ENCODE peak calls at places on chromosomes 11 and 22, in ten cellular contexts. F, K, E, P, X, O, J, N, V and U are unnamed samples.
A peak's percentile ranks its signal among the peaks of the same experiment; 100 is the strongest.

GRCh38 chr11:33773399-33774355 is 643 bp downstream of the FBXO3 start:
- DNase-seq in F (no peak), K (peak; percentile 12), E (no peak), P (peak; percentile 87), X (peak; percentile 23), O (peak; percentile 29), J (peak; percentile 85), N (peak; percentile 9), V (peak; percentile 47), U (no peak)

GRCh38 chr22:42937164-42937854 is 77.6 kb downstream of the PACSIN2 start:
- DNase-seq in F (peak; percentile 66), K (peak; percentile 73), E (no peak), P (peak; percentile 94), X (no peak), O (peak; percentile 63), J (no peak), N (peak; percentile 79), V (peak; percentile 85), U (no peak)

GRCh38 chr11:86440843-86441242 is 66.2 kb downstream of the CCDC81 start:
- DNase-seq in F (no peak), K (no peak), E (no peak), P (peak; percentile 78), X (no peak), O (no peak), J (no peak), N (no peak), V (no peak), U (no peak)

GRCh38 chr11:35307221-35307621 is 112.1 kb downstream of the SLC1A2 start:
- DNase-seq in F (no peak), K (no peak), E (no peak), P (no peak), X (no peak), O (no peak), J (no peak), N (no peak), V (no peak), U (no peak)

GRCh38 chr11:57248780-57249383 is 11.8 kb upstream of the APLNR start:
- DNase-seq in F (peak; percentile 81), K (peak; percentile 77), E (peak; percentile 24), P (peak; percentile 93), X (peak; percentile 49), O (peak; percentile 77), J (no peak), N (peak; percentile 85), V (peak; percentile 51), U (peak; percentile 34)

GRCh38 chr11:116173946-116174911 is 598.6 kb downstream of the BUD13 start:
- DNase-seq in F (no peak), K (no peak), E (no peak), P (no peak), X (no peak), O (no peak), J (peak; percentile 49), N (no peak), V (no peak), U (no peak)

GRCh38 chr22:26672060-26672471 is 14.7 kb downstream of the MIAT start:
- DNase-seq in F (no peak), K (no peak), E (no peak), P (no peak), X (no peak), O (peak; percentile 21), J (no peak), N (no peak), V (no peak), U (no peak)

GRCh38 chr22:42649261-42650056 is at the start of gene CYB5R3:
- DNase-seq in F (peak; percentile 90), K (peak; percentile 75), E (peak; percentile 78), P (peak; percentile 100), X (peak; percentile 76), O (peak; percentile 85), J (peak; percentile 94), N (peak; percentile 93), V (peak; percentile 88), U (peak; percentile 46)

GRCh38 chr11:133815636-133816035 is 29.7 kb downstream of the SPATA19 start:
- DNase-seq in F (no peak), K (no peak), E (no peak), P (no peak), X (no peak), O (no peak), J (no peak), N (no peak), V (no peak), U (no peak)

GRCh38 chr11:124069429-124070401 is 28.6 kb upstream of the OR10G7 start:
- DNase-seq in F (peak; percentile 74), K (peak; percentile 53), E (no peak), P (no peak), X (no peak), O (peak; percentile 62), J (no peak), N (peak; percentile 80), V (peak; percentile 66), U (no peak)

GRCh38 chr11:97574976-97575665 is 1185.3 kb downstream of the JRKL start:
- DNase-seq in F (no peak), K (no peak), E (no peak), P (no peak), X (no peak), O (no peak), J (no peak), N (no peak), V (no peak), U (no peak)

GRCh38 chr22:28029201-28029948 is 110.3 kb upstream of the PITPNB start:
- DNase-seq in F (peak; percentile 85), K (peak; percentile 82), E (peak; percentile 78), P (peak; percentile 92), X (no peak), O (peak; percentile 36), J (peak; percentile 67), N (no peak), V (peak; percentile 61), U (no peak)

DNA sequence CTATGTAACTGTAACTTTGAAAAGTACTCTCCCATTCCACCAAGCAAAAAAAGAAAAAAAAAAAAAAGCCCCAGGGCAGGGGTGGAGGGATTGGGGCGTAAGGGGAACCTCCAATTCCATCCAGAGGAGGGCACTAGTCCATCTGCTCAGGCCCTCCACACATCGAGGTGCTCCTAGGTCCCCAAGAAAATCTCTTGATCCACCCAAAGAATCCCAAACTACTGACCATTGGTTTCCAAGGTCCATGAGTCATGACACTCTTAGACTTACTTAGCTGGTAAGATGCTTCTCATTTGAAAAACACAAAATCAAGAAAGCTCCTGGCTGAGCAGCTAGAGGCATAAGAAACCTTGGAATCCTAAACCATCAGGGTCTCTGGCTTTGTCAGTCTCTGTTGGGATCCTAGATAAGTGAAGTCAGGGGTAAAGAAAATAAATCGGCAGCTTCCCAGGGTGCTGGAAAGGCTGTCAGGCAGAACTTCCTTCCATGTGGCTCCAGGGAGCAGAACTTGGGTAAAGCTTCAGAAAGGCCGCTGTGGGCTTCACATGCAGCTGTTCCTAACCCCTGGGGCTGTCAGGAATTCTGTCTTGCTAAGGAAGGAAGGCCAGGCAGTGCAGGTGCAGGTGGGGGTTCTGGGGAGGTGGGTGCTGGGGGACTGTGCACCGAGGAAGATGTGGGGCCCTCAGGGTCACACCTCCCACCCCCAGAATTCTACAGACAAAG is 49.4 kb upstream of the ADA2 start:
- DNase-seq in F (peak; percentile 5), K (no peak), E (no peak), P (peak; percentile 73), X (no peak), O (no peak), J (no peak), N (no peak), V (no peak), U (no peak)
- TF ChIP-seq CTCF in F (no peak), K (no peak), E (no peak), P (no peak), X (no peak), O (no peak), J (no peak), N (peak; percentile 17), V (peak; percentile 41), U (no peak)

DNA sequence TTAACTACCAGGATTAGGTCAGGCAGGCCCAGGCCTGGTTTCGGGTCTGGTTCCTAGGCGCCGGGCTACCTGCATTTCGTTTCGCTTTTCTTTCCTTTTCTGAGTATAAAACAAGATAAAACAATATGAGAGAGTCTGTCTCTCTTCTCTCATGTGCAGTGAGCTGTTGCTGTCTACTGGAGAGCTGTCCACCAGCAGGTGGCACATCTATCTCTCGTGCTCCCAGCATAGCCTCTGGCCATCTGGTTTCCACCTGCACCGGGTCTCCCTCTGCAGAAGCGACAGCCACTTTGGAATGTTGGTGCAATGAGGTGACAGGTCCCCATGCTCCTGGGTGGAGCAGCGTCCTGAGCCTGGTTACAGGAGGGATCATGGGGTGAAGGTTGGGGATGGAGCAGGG is 27.7 kb downstream of the RIBC2 start:
- DNase-seq in F (peak; percentile 73), K (peak; percentile 75), E (peak; percentile 57), P (peak; percentile 94), X (no peak), O (peak; percentile 68), J (no peak), N (peak; percentile 78), V (no peak), U (no peak)
- TF ChIP-seq CTCF in F (peak; percentile 81), K (peak; percentile 83), E (peak; percentile 56), P (peak; percentile 76), X (no peak), O (peak; percentile 29), J (peak; percentile 75), N (peak; percentile 69), V (peak; percentile 55), U (no peak)

GRCh38 chr22:37196539-37197450 is 8.7 kb upstream of the C1QTNF6 start:
- DNase-seq in F (peak; percentile 94), K (peak; percentile 93), E (peak; percentile 69), P (peak; percentile 98), X (no peak), O (peak; percentile 89), J (no peak), N (peak; percentile 80), V (peak; percentile 80), U (peak; percentile 43)
- TF ChIP-seq CTCF in F (no peak), K (peak; percentile 17), E (no peak), P (peak; percentile 21), X (no peak), O (no peak), J (no peak), N (peak; percentile 6), V (no peak), U (no peak)

DNA sequence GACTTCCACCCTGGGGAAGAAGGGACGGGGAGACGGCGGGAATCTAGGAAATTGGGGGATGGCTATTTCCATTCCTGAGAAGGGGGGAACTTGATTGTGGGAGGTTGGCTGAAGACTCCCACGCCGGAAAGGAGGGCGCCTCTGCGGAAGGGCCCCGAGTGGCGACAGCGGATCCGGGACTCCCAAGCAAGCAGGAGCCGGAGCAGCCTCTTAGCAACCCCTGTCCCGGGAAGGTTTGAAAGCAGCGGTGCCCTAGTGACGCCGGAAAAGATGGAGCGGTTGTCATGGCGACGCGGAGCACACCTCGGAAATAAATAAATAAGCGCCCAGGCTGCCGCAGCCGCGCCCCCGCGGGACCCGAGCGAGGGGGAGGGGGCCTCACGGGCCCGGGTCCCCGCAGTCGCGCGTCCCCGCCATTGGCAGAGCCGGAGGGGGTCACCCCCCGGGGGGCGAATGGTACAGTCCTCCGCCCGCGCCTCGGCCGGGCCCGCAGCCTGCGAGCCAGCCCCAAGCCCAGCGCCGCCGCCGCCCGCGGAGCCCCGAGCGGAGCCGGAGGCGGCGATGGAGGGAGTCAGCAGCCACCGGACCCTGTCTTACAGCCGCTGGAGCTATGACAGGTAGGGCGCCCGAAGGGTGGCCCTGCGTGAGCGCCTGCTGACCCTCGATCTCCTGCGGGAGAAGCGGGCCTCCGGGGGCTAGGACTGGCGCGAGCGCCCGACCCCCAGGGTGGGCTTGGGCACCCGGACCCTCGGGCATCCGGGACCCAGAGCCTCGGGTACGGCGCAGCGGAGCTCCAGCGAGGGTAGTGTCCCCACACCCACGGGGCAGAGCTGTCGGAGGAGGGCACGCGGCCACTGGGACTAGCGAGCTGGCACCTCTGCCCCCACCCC is 31.9 kb downstream of the EIF3F start:
- DNase-seq in F (peak; percentile 80), K (peak; percentile 67), E (peak; percentile 31), P (peak; percentile 94), X (peak; percentile 46), O (peak; percentile 66), J (peak; percentile 85), N (peak; percentile 77), V (peak; percentile 67), U (peak; percentile 54)
- TF ChIP-seq CTCF in F (no peak), K (no peak), E (no peak), P (no peak), X (no peak), O (no peak), J (no peak), N (no peak), V (no peak), U (no peak)